ENCODE peak calls at places on chromosomes 6 and 20, in seven cellular contexts. G is IMR-90, N is mesenchymal stem cell, X is mesendoderm, Y is H9, T is H1, D is trophoblast cell. P is an unnamed sample.

GRCh38 chr6:106141441-106142237 is 55.5 kb downstream of the PRDM1 start:
- DNase-seq in G (no peak), N (no peak), X (no peak), Y (no peak), T (no peak), D (no peak), P (no peak)

GRCh38 chr6:141922898-141923297 is 209.8 kb upstream of the GJE1 start:
- DNase-seq in G (no peak), N (no peak), X (no peak), Y (no peak), T (no peak), D (no peak), P (no peak)

GRCh38 chr6:47455533-47456209 is 21.9 kb upstream of the CD2AP start:
- DNase-seq in G (no peak), N (no peak), X (no peak), Y (no peak), T (no peak), D (no peak), P (no peak)

GRCh38 chr6:29414588-29414987 is at the start of gene OR12D1:
- DNase-seq in G (no peak), N (no peak), X (peak), Y (no peak), T (no peak), D (peak), P (no peak)

GRCh38 chr6:111761783-111762312 is 111.4 kb downstream of the FYN start:
- DNase-seq in G (peak), N (no peak), X (no peak), Y (no peak), T (no peak), D (no peak), P (no peak)

GRCh38 chr20:53647286-53647821 is 53.7 kb upstream of the ZNF217 start:
- DNase-seq in G (no peak), N (no peak), X (no peak), Y (no peak), T (no peak), D (no peak), P (no peak)

GRCh38 chr6:108353853-108354252 is 59.0 kb downstream of the AFG1L start:
- DNase-seq in G (peak), N (peak), X (no peak), Y (no peak), T (no peak), D (no peak), P (no peak)

GRCh38 chr6:123777554-123777953 is 26.1 kb upstream of the NKAIN2 start:
- DNase-seq in G (peak), N (peak), X (no peak), Y (no peak), T (no peak), D (no peak), P (no peak)

GRCh38 chr6:133341607-133342158 is 100.5 kb downstream of the EYA4 start:
- DNase-seq in G (peak), N (peak), X (no peak), Y (no peak), T (no peak), D (no peak), P (no peak)

GRCh38 chr20:52103469-52103910 is 88.1 kb downstream of the ZFP64 start:
- DNase-seq in G (peak), N (peak), X (peak), Y (peak), T (peak), D (no peak), P (peak)

GRCh38 chr6:139402935-139403386 is 28.5 kb upstream of the CITED2 start:
- DNase-seq in G (peak), N (peak), X (no peak), Y (no peak), T (no peak), D (no peak), P (no peak)

GRCh38 chr20:54082100-54082499 is 11.7 kb upstream of the BCAS1 start:
- DNase-seq in G (no peak), N (no peak), X (no peak), Y (no peak), T (no peak), D (no peak), P (no peak)

GRCh38 chr6:6803180-6803978 is 214.9 kb downstream of the LY86 start:
- DNase-seq in G (no peak), N (no peak), X (no peak), Y (no peak), T (no peak), D (peak), P (no peak)

GRCh38 chr20:17882065-17882833 is 86.3 kb downstream of the SNX5 start:
- DNase-seq in G (no peak), N (no peak), X (no peak), Y (no peak), T (no peak), D (no peak), P (no peak)

GRCh38 chr6:125124250-125124777 is 29.3 kb upstream of the TPD52L1 start:
- DNase-seq in G (no peak), N (no peak), X (peak), Y (no peak), T (no peak), D (no peak), P (no peak)

GRCh38 chr20:50546729-50547314 is 36.6 kb downstream of the PTPN1 start:
- DNase-seq in G (no peak), N (peak), X (no peak), Y (no peak), T (no peak), D (no peak), P (no peak)

GRCh38 chr6:66902457-66902856 is 1195.4 kb upstream of the EYS start:
- DNase-seq in G (no peak), N (no peak), X (no peak), Y (no peak), T (no peak), D (no peak), P (no peak)

GRCh38 chr6:152458648-152459047 is 178.5 kb downstream of the SYNE1 start:
- DNase-seq in G (peak), N (no peak), X (no peak), Y (no peak), T (no peak), D (no peak), P (no peak)

GRCh38 chr6:144379356-144379755 is 94.2 kb downstream of the UTRN start:
- DNase-seq in G (peak), N (peak), X (no peak), Y (no peak), T (no peak), D (no peak), P (no peak)

GRCh38 chr20:34390769-34391447 is 27.8 kb downstream of the ITCH start:
- DNase-seq in G (peak), N (peak), X (peak), Y (no peak), T (no peak), D (peak), P (no peak)

GRCh38 chr6:14454467-14454763 is 336.8 kb downstream of the CD83 start:
- DNase-seq in G (no peak), N (no peak), X (no peak), Y (no peak), T (no peak), D (no peak), P (no peak)

GRCh38 chr6:161001421-161001820 is 9.9 kb downstream of the MAP3K4 start:
- DNase-seq in G (no peak), N (peak), X (no peak), Y (no peak), T (no peak), D (no peak), P (no peak)

GRCh38 chr6:37141291-37142046 is 28.5 kb upstream of the PIM1 start:
- DNase-seq in G (peak), N (peak), X (peak), Y (peak), T (no peak), D (peak), P (peak)

GRCh38 chr6:49787176-49787575 is at the start of gene PGK2:
- DNase-seq in G (no peak), N (no peak), X (peak), Y (peak), T (peak), D (no peak), P (no peak)

GRCh38 chr6:142867988-142868818 is 76.8 kb downstream of the HIVEP2 start:
- DNase-seq in G (peak), N (peak), X (no peak), Y (no peak), T (no peak), D (no peak), P (no peak)

GRCh38 chr6:53309059-53309896 is 39.5 kb downstream of the ELOVL5 start:
- DNase-seq in G (peak), N (peak), X (no peak), Y (no peak), T (no peak), D (no peak), P (no peak)

GRCh38 chr20:59743767-59744485 is 139.6 kb downstream of the PHACTR3 start:
- DNase-seq in G (no peak), N (no peak), X (peak), Y (peak), T (no peak), D (no peak), P (no peak)

GRCh38 chr6:130965657-130966056 is 97.4 kb downstream of the EPB41L2 start:
- DNase-seq in G (peak), N (no peak), X (no peak), Y (no peak), T (no peak), D (no peak), P (no peak)

GRCh38 chr20:4862661-4863060 is 138.6 kb downstream of the SLC23A2 start:
- DNase-seq in G (no peak), N (no peak), X (no peak), Y (no peak), T (no peak), D (no peak), P (no peak)

GRCh38 chr20:25532015-25532751 is 53.1 kb downstream of the NINL start:
- DNase-seq in G (no peak), N (no peak), X (peak), Y (peak), T (peak), D (peak), P (peak)

GRCh38 chr6:108541843-108542795 is 18.6 kb upstream of the FOXO3 start:
- DNase-seq in G (peak), N (peak), X (peak), Y (peak), T (peak), D (peak), P (peak)

GRCh38 chr6:20153194-20153593 is 59.1 kb downstream of the MBOAT1 start:
- DNase-seq in G (no peak), N (no peak), X (peak), Y (no peak), T (no peak), D (no peak), P (no peak)

GRCh38 chr20:62955519-62956386 is 3.2 kb downstream of the SLC17A9 start:
- DNase-seq in G (no peak), N (peak), X (no peak), Y (no peak), T (no peak), D (peak), P (no peak)

GRCh38 chr6:152098683-152099082 is 291.2 kb downstream of the ESR1 start:
- DNase-seq in G (no peak), N (no peak), X (no peak), Y (no peak), T (no peak), D (no peak), P (no peak)

GRCh38 chr20:22966787-22967464 is 68.2 kb upstream of the SSTR4 start:
- DNase-seq in G (no peak), N (no peak), X (no peak), Y (no peak), T (no peak), D (no peak), P (no peak)

GRCh38 chr20:35718972-35719635 is 19.9 kb downstream of the ROMO1 start:
- DNase-seq in G (no peak), N (no peak), X (no peak), Y (no peak), T (peak), D (no peak), P (no peak)

GRCh38 chr20:9241232-9241692 is 172.4 kb downstream of the PLCB4 start:
- DNase-seq in G (peak), N (peak), X (no peak), Y (no peak), T (no peak), D (no peak), P (no peak)

GRCh38 chr6:6837541-6838080 is 249.1 kb downstream of the LY86 start:
- DNase-seq in G (no peak), N (no peak), X (no peak), Y (no peak), T (no peak), D (peak), P (no peak)

GRCh38 chr6:13457577-13457976 is 29.8 kb downstream of the GFOD1 start:
- DNase-seq in G (peak), N (no peak), X (no peak), Y (no peak), T (no peak), D (no peak), P (no peak)

GRCh38 chr20:10733122-10733521 is 59.3 kb upstream of the JAG1 start:
- DNase-seq in G (peak), N (no peak), X (no peak), Y (no peak), T (no peak), D (no peak), P (no peak)
- H2BK5ac ChIP-seq in G (peak), N (no peak), X (no peak), Y (no peak), T (peak), D (no peak), P (no peak)

GRCh38 chr6:45076217-45076616 is 251.9 kb upstream of the RUNX2 start:
- DNase-seq in G (peak), N (no peak), X (no peak), Y (no peak), T (no peak), D (no peak), P (no peak)
- H4K8ac ChIP-seq in G (no peak), N (no peak), X (no peak), Y (no peak), T (no peak), D (no peak), P (no peak)

GRCh38 chr6:79076160-79076559 is 1.9 kb downstream of the PHIP start:
- DNase-seq in G (peak), N (peak), X (no peak), Y (no peak), T (no peak), D (no peak), P (no peak)
- H2BK5ac ChIP-seq in G (peak), N (no peak), X (no peak), Y (no peak), T (no peak), D (no peak), P (no peak)

GRCh38 chr6:5201271-5201670 is 59.5 kb downstream of the LYRM4 start:
- DNase-seq in G (no peak), N (no peak), X (no peak), Y (no peak), T (no peak), D (no peak), P (no peak)

GRCh38 chr6:5203571-5203970 is 57.2 kb downstream of the LYRM4 start:
- DNase-seq in G (no peak), N (no peak), X (no peak), Y (no peak), T (no peak), D (no peak), P (no peak)

GRCh38 chr6:5202206-5202605 is 58.5 kb downstream of the LYRM4 start:
- DNase-seq in G (no peak), N (no peak), X (no peak), Y (no peak), T (no peak), D (no peak), P (no peak)

GRCh38 chr6:5204340-5204739 is 56.4 kb downstream of the LYRM4 start:
- DNase-seq in G (no peak), N (no peak), X (peak), Y (no peak), T (no peak), D (no peak), P (no peak)

DNA sequence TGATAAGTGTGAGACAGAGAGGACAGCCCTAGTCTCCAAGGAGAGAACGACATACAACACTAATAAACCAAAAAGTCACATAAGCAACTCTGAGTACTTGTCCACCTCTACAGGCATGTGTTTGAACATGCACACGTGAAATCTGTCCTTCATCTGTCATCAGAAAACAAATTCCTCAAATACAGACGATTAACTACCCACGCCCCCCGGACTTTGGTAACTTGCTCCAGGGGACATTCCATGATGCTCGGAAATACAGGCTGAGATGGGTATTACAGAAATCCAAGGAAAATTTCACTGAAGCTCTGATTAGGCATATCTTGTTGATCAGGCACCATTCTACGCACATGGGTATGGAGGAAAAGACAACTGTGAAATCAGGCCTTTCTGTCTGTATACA is 57.8 kb downstream of the LYRM4 start:
- DNase-seq in G (no peak), N (no peak), X (no peak), Y (no peak), T (no peak), D (peak), P (no peak)
- H4K8ac ChIP-seq in G (no peak), N (no peak), X (no peak), Y (no peak), T (no peak), D (no peak), P (no peak)

GRCh38 chr6:167341665-167342655 is 17.1 kb downstream of the TTLL2 start:
- DNase-seq in G (no peak), N (no peak), X (peak), Y (no peak), T (no peak), D (no peak), P (no peak)
- H2BK5ac ChIP-seq in G (no peak), N (no peak), X (no peak), Y (no peak), T (no peak), D (no peak), P (no peak)

GRCh38 chr20:10523438-10523837 is 88.3 kb downstream of the SLX4IP start:
- DNase-seq in G (no peak), N (no peak), X (no peak), Y (no peak), T (no peak), D (no peak), P (no peak)
- H4K8ac ChIP-seq in G (no peak), N (no peak), X (no peak), Y (no peak), T (no peak), D (no peak), P (no peak)

GRCh38 chr20:39038495-39038894 is 76.4 kb downstream of the DHX35 start:
- DNase-seq in G (no peak), N (no peak), X (no peak), Y (no peak), T (no peak), D (no peak), P (no peak)
- H2BK5ac ChIP-seq in G (peak), N (no peak), X (no peak), Y (no peak), T (no peak), D (no peak), P (no peak)

P was measured in neuronal stem cell.